ENCODE peak calls at places on chromosomes 4 and X, in six cellular contexts. One of them, this sample, is unnamed. For H3K9me3, H3K4me1 and H3K27me3, the result is how much of the 10 kb centered on the place peaks cover.

GRCh38 chr4:118034061-118034785 is at the start of gene NDST3:
- DNase-seq in hepatocyte: peak
- DNase-seq in psoas muscle: no peak
- DNase-seq in NT2/D1: peak
- DNase-seq in fibroblast of lung: peak
- DNase-seq in GM23248: peak
- DNase-seq in this sample: peak

GRCh38 chr4:11719879-11720278 is 291.2 kb upstream of the HS3ST1 start:
- DNase-seq in psoas muscle: peak
- DNase-seq in hepatocyte: no peak
- DNase-seq in NT2/D1: no peak
- DNase-seq in fibroblast of lung: no peak
- DNase-seq in GM23248: no peak
- DNase-seq in this sample: no peak

GRCh38 chr4:80183196-80184052 is 13.9 kb upstream of the PRDM8 start:
- DNase-seq in fibroblast of lung: no peak
- DNase-seq in NT2/D1: no peak
- DNase-seq in hepatocyte: no peak
- DNase-seq in psoas muscle: peak
- DNase-seq in GM23248: peak
- DNase-seq in this sample: peak

GRCh38 chrX:19532709-19533108 is 17.4 kb upstream of the MAP3K15 start:
- DNase-seq in fibroblast of lung: no peak
- DNase-seq in psoas muscle: no peak
- DNase-seq in NT2/D1: no peak
- DNase-seq in hepatocyte: no peak
- DNase-seq in GM23248: no peak
- DNase-seq in this sample: no peak

GRCh38 chr4:153156263-153156662 is 48.0 kb upstream of the TRIM2 start:
- DNase-seq in GM23248: peak
- DNase-seq in NT2/D1: no peak
- DNase-seq in psoas muscle: no peak
- DNase-seq in fibroblast of lung: no peak
- DNase-seq in hepatocyte: no peak
- DNase-seq in this sample: no peak

GRCh38 chrX:149527705-149528104 is 13.1 kb upstream of the EOLA1 start:
- DNase-seq in GM23248: peak
- DNase-seq in hepatocyte: no peak
- DNase-seq in NT2/D1: no peak
- DNase-seq in psoas muscle: no peak
- DNase-seq in fibroblast of lung: no peak
- DNase-seq in this sample: no peak

GRCh38 chrX:2691543-2692220 is 587 bp downstream of the CD99 start:
- DNase-seq in GM23248: peak
- DNase-seq in psoas muscle: peak
- DNase-seq in hepatocyte: peak
- DNase-seq in fibroblast of lung: peak
- DNase-seq in NT2/D1: no peak
- DNase-seq in this sample: peak

GRCh38 chr4:41977709-41978108 is 3.8 kb upstream of the DCAF4L1 start:
- DNase-seq in psoas muscle: no peak
- DNase-seq in GM23248: peak
- DNase-seq in fibroblast of lung: peak
- DNase-seq in NT2/D1: no peak
- DNase-seq in hepatocyte: no peak
- DNase-seq in this sample: no peak

GRCh38 chr4:6917445-6918241 is 8.0 kb downstream of the TBC1D14 start:
- DNase-seq in fibroblast of lung: peak
- DNase-seq in hepatocyte: peak
- DNase-seq in GM23248: no peak
- DNase-seq in NT2/D1: no peak
- DNase-seq in psoas muscle: peak
- DNase-seq in this sample: peak

GRCh38 chr4:128159967-128160366 is 98.9 kb downstream of the LARP1B start:
- DNase-seq in hepatocyte: no peak
- DNase-seq in NT2/D1: no peak
- DNase-seq in psoas muscle: no peak
- DNase-seq in fibroblast of lung: peak
- DNase-seq in GM23248: peak
- DNase-seq in this sample: no peak

GRCh38 chr4:146930673-146931072 is 15.0 kb downstream of the TTC29 start:
- DNase-seq in fibroblast of lung: no peak
- DNase-seq in NT2/D1: no peak
- DNase-seq in GM23248: no peak
- DNase-seq in psoas muscle: no peak
- DNase-seq in hepatocyte: no peak
- DNase-seq in this sample: no peak

GRCh38 chr4:42152507-42153504 is at the start of gene BEND4:
- DNase-seq in NT2/D1: no peak
- DNase-seq in psoas muscle: no peak
- DNase-seq in fibroblast of lung: no peak
- DNase-seq in GM23248: peak
- DNase-seq in hepatocyte: no peak
- DNase-seq in this sample: no peak

GRCh38 chr4:83356899-83357661 is 22.4 kb upstream of the HPSE start:
- DNase-seq in hepatocyte: peak
- DNase-seq in psoas muscle: no peak
- DNase-seq in GM23248: peak
- DNase-seq in fibroblast of lung: peak
- DNase-seq in NT2/D1: no peak
- DNase-seq in this sample: no peak

GRCh38 chr4:152101546-152102183 is 340.9 kb upstream of the GATB start:
- DNase-seq in psoas muscle: no peak
- DNase-seq in hepatocyte: no peak
- DNase-seq in NT2/D1: no peak
- DNase-seq in GM23248: no peak
- DNase-seq in fibroblast of lung: no peak
- DNase-seq in this sample: no peak

GRCh38 chrX:139113682-139114081 is 402.2 kb upstream of the FGF13 start:
- DNase-seq in psoas muscle: no peak
- DNase-seq in GM23248: peak
- DNase-seq in NT2/D1: no peak
- DNase-seq in fibroblast of lung: no peak
- DNase-seq in hepatocyte: no peak
- DNase-seq in this sample: peak

GRCh38 chr4:124437853-124438495 is 274.6 kb downstream of the ANKRD50 start:
- DNase-seq in NT2/D1: no peak
- DNase-seq in fibroblast of lung: no peak
- DNase-seq in psoas muscle: no peak
- DNase-seq in hepatocyte: peak
- DNase-seq in GM23248: no peak
- DNase-seq in this sample: no peak

GRCh38 chrX:28229217-28229616 is 248.0 kb upstream of the DCAF8L1 start:
- DNase-seq in hepatocyte: no peak
- DNase-seq in fibroblast of lung: no peak
- DNase-seq in NT2/D1: no peak
- DNase-seq in psoas muscle: no peak
- DNase-seq in GM23248: no peak
- DNase-seq in this sample: no peak

DNA sequence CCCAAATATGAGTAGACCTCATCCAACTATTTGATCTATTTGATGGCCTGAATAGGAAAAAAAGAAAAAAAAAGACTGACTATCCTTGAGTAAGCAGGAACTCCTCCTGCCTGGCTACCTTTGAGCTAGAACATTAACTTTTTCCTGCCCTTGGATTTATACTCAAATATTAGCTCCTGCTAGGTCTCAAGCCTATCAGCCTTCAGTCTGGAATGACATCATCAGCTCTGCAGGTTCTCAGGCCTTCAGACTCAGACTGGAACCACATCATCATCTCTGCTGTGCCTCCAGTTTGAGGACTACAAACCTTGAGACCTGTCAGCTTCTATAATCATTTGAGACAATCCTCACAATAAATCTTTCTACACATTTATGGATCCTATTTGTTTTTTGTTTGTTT is 754.0 kb upstream of the SLIT2 start:
- DNase-seq in fibroblast of lung: no peak
- DNase-seq in GM23248: no peak
- DNase-seq in hepatocyte: no peak
- DNase-seq in NT2/D1: no peak
- DNase-seq in psoas muscle: no peak
- DNase-seq in this sample: no peak
- H3K9me3 ChIP-seq in fibroblast of lung: under half
- H3K9me3 ChIP-seq in GM23248: under half
- H3K9me3 ChIP-seq in hepatocyte: under half
- H3K9me3 ChIP-seq in NT2/D1: under half
- H3K9me3 ChIP-seq in psoas muscle: under half
- H3K9me3 ChIP-seq in this sample: under half

GRCh38 chr4:2799444-2799911 is 6.6 kb downstream of the SH3BP2 start:
- DNase-seq in fibroblast of lung: no peak
- DNase-seq in NT2/D1: no peak
- DNase-seq in hepatocyte: no peak
- DNase-seq in psoas muscle: peak
- DNase-seq in GM23248: no peak
- DNase-seq in this sample: peak
- H3K4me1 ChIP-seq in fibroblast of lung: under half
- H3K4me1 ChIP-seq in NT2/D1: under half
- H3K4me1 ChIP-seq in hepatocyte: half or more
- H3K4me1 ChIP-seq in psoas muscle: under half
- H3K4me1 ChIP-seq in GM23248: under half
- H3K4me1 ChIP-seq in this sample: under half

GRCh38 chrX:83588409-83588808 is 80.3 kb downstream of the POU3F4 start:
- DNase-seq in fibroblast of lung: no peak
- DNase-seq in GM23248: no peak
- DNase-seq in hepatocyte: no peak
- DNase-seq in psoas muscle: no peak
- DNase-seq in NT2/D1: no peak
- DNase-seq in this sample: no peak
- H3K27me3 ChIP-seq in fibroblast of lung: under half
- H3K27me3 ChIP-seq in GM23248: under half
- H3K27me3 ChIP-seq in hepatocyte: under half
- H3K27me3 ChIP-seq in psoas muscle: under half
- H3K27me3 ChIP-seq in NT2/D1: under half
- H3K27me3 ChIP-seq in this sample: under half

GRCh38 chr4:81724925-81725329 is 253.2 kb upstream of the RASGEF1B start:
- DNase-seq in NT2/D1: no peak
- DNase-seq in fibroblast of lung: peak
- DNase-seq in hepatocyte: peak
- DNase-seq in GM23248: peak
- DNase-seq in psoas muscle: peak
- DNase-seq in this sample: peak
- H3K9me3 ChIP-seq in NT2/D1: under half
- H3K9me3 ChIP-seq in fibroblast of lung: under half
- H3K9me3 ChIP-seq in hepatocyte: under half
- H3K9me3 ChIP-seq in GM23248: under half
- H3K9me3 ChIP-seq in psoas muscle: under half
- H3K9me3 ChIP-seq in this sample: under half

This sample was measured in aorta.